ENCODE peak calls at places on chromosomes 12 and 14, in four cellular contexts. B, W, R and C are unnamed samples.

GRCh38 chr12:124302807-124303578 is 8.1 kb downstream of the RFLNA start:
- DNase-seq in B (no peak), R (no peak), W (no peak), C (no peak)

GRCh38 chr14:30861200-30861599 is 13.2 kb upstream of the COCH start:
- DNase-seq in B (no peak), R (no peak), W (no peak), C (no peak)

GRCh38 chr12:24297516-24297915 is 348.0 kb upstream of the SOX5 start:
- DNase-seq in B (no peak), R (no peak), W (no peak), C (no peak)

GRCh38 chr14:45891417-45892080 is 638.5 kb upstream of the MIS18BP1 start:
- DNase-seq in R (no peak), B (no peak), W (no peak), C (peak)

GRCh38 chr12:102216086-102216691 is 18.6 kb upstream of the PMCH start:
- DNase-seq in W (no peak), B (no peak), R (no peak), C (no peak)

GRCh38 chr14:34324363-34324795 is 137.7 kb downstream of the SPTSSA start:
- DNase-seq in B (peak), R (peak), W (no peak), C (peak)

GRCh38 chr14:47539065-47539464 is 136.3 kb downstream of the MDGA2 start:
- DNase-seq in W (no peak), R (no peak), B (peak), C (peak)

GRCh38 chr12:29043069-29043468 is 106.0 kb upstream of the FAR2 start:
- DNase-seq in R (no peak), B (no peak), W (no peak), C (no peak)

GRCh38 chr14:95059126-95059525 is 98.2 kb downstream of the DICER1 start:
- DNase-seq in W (no peak), R (no peak), B (no peak), C (no peak)

GRCh38 chr12:62692884-62693283 is 226.3 kb downstream of the MON2 start:
- DNase-seq in B (no peak), R (no peak), W (no peak), C (no peak)

GRCh38 chr12:10454531-10454930 is 1.4 kb upstream of the KLRC1 start:
- DNase-seq in R (no peak), B (no peak), W (no peak), C (no peak)

GRCh38 chr12:48092606-48093005 is 13.3 kb downstream of the SENP1 start:
- DNase-seq in W (no peak), B (no peak), R (no peak), C (no peak)

GRCh38 chr14:94288610-94289465 is 4.2 kb downstream of the SERPINA10 start:
- DNase-seq in R (no peak), B (no peak), W (no peak), C (no peak)

GRCh38 chr12:65648461-65648860 is 175.8 kb upstream of the HMGA2 start:
- DNase-seq in R (no peak), W (no peak), B (no peak), C (no peak)

GRCh38 chr12:121748571-121749265 is 36.2 kb downstream of the TMEM120B start:
- DNase-seq in R (peak), W (no peak), B (peak), C (peak)

GRCh38 chr12:2149091-2149490 is 96.3 kb downstream of the CACNA1C start:
- DNase-seq in W (no peak), B (no peak), R (no peak), C (no peak)

GRCh38 chr12:132414634-132415340 is 75.2 kb upstream of the FBRSL1 start:
- DNase-seq in W (no peak), B (peak), R (peak), C (peak)

GRCh38 chr14:32564591-32564990 is 235.5 kb downstream of the AKAP6 start:
- DNase-seq in B (no peak), R (no peak), W (no peak), C (no peak)

GRCh38 chr14:32567543-32568384 is 238.7 kb downstream of the AKAP6 start:
- DNase-seq in B (no peak), W (no peak), R (no peak), C (no peak)

GRCh38 chr14:32561520-32561919 is 232.4 kb downstream of the AKAP6 start:
- DNase-seq in W (no peak), R (no peak), B (no peak), C (no peak)

GRCh38 chr14:32560213-32560857 is 231.2 kb downstream of the AKAP6 start:
- DNase-seq in B (peak), W (no peak), R (peak), C (peak)

DNA sequence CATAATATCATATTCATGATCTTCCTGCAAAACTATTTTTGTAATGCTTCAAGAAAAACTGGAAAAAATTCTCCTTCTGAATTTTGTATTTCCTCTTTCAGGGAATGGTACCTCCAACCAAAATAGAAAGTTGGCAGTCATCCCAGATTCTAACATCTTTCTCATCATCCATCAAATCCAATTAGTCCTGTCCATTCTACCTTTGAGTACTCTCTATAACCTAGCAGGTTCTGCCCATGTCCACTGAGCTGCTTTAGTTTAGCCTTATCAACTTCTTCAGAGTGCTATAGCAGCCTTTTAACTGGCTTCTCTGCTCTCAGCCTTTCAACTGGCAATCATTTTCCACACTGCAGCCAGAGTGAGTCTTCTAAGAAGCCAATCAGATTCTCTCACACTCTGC is 236.2 kb downstream of the AKAP6 start:
- DNase-seq in W (no peak), B (no peak), R (no peak), C (no peak)
- TF ChIP-seq FOXK2 in W (no peak), B (no peak), R (no peak), C (no peak)

GRCh38 chr12:122860052-122860853 is 25.0 kb downstream of the HIP1R start:
- DNase-seq in W (no peak), B (peak), R (peak), C (peak)
- TF ChIP-seq FOXK2 in W (no peak), B (no peak), R (no peak), C (no peak)

DNA sequence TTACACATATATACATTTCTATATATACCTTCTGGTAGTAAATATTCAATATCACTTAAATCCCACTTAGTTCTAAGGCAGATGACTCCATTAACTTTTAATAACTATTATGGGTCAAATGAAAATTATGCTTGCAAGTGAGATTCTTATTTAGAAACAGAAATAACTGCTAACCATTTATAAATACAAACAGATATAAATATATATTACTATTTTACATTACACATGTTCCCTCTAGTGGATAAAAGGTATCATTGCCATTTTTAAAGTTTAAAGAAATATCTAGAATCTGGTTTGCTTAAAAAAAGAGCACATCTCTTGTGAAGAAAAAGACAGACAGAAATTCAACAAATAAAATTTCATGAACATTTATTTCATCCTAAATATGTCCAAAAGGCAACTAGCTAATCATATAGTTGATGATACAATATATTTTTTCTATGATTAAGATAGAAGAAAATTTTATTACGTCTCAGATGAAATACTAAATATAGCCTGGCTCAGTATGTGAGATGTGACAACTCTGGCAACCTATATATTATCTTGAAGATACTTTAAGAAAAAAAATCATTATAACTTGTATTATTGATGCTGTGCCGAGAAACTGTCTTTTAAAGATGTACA is 11.7 kb upstream of the RAD51AP1 start:
- DNase-seq in R (no peak), W (no peak), B (peak), C (no peak)
- TF ChIP-seq FOXK2 in R (no peak), W (no peak), B (no peak), C (no peak)

DNA sequence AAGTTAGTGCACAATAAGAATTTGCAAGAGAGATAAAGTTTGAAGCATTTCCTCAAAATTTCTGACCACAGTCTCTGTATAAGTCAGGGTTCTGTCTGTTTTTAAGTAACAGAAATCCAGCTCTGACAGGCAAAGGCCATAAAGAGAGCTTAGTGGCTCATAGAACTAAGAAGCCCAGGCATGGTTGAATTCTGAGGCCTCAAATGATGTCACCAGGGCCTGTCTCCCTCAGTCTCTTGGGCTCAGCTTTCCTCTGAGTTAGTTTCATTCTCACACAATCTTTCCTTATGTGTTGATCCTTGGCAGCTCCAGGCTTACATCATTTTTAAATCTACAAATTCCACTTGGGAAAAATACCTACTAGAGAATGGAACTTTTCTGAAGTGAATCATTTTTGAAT is 173.4 kb upstream of the ATP2B1 start:
- DNase-seq in W (peak), B (no peak), R (no peak), C (no peak)
- TF ChIP-seq FOXK2 in W (no peak), B (no peak), R (no peak), C (no peak)